ENCODE peak calls at places on chromosomes 2 and 18, in five cellular contexts. E, A, D, Q and U are unnamed samples.

GRCh38 chr2:156322681-156323211 is 9.8 kb downstream of the NR4A2 start:
- DNase-seq in Q (no peak), A (no peak), D (no peak), E (no peak), U (no peak)

GRCh38 chr2:79799744-79800143 is 286.9 kb downstream of the CTNNA2 start:
- DNase-seq in A (no peak), Q (no peak), D (no peak), E (no peak), U (no peak)

GRCh38 chr2:177633910-177634294 is 241.3 kb downstream of the AGPS start:
- DNase-seq in A (no peak), D (no peak), Q (no peak), E (no peak), U (no peak)

GRCh38 chr2:20148841-20149702 is 75.9 kb downstream of the SDC1 start:
- DNase-seq in A (no peak), E (no peak), Q (no peak), D (no peak), U (no peak)

GRCh38 chr2:83782122-83782521 is 677.0 kb downstream of the SUCLG1 start:
- DNase-seq in A (no peak), D (no peak), Q (no peak), E (no peak), U (no peak)

GRCh38 chr2:42217307-42217706 is 48.2 kb downstream of the EML4 start:
- DNase-seq in Q (no peak), E (no peak), D (no peak), A (no peak), U (no peak)

GRCh38 chr2:105842555-105842954 is 97.8 kb downstream of the NCK2 start:
- DNase-seq in A (peak; percentile 47), E (no peak), Q (no peak), D (no peak), U (no peak)

GRCh38 chr2:239498981-239499633 is 98.3 kb upstream of the HDAC4 start:
- DNase-seq in E (no peak), Q (no peak), A (no peak), D (peak; percentile 89), U (peak; percentile 76)

GRCh38 chr2:113977060-113977659 is 87.3 kb downstream of the ACTR3 start:
- DNase-seq in Q (no peak), D (no peak), E (no peak), A (no peak), U (no peak)

GRCh38 chr18:5431836-5432575 is 111.8 kb downstream of the EPB41L3 start:
- DNase-seq in D (no peak), E (no peak), Q (no peak), A (no peak), U (no peak)

GRCh38 chr2:202376460-202377307 is 557 bp downstream of the BMPR2 start:
- DNase-seq in A (peak; percentile 51), Q (no peak), E (no peak), D (peak; percentile 72), U (peak; percentile 28)

GRCh38 chr2:42216712-42217111 is 47.6 kb downstream of the EML4 start:
- DNase-seq in E (no peak), D (no peak), A (no peak), Q (no peak), U (no peak)

GRCh38 chr2:42101641-42102605 is 54.1 kb downstream of the PKDCC start:
- DNase-seq in Q (no peak), A (no peak), D (peak; percentile 81), E (peak; percentile 67), U (peak; percentile 33)

GRCh38 chr18:3985664-3986063 is 469.4 kb downstream of the DLGAP1 start:
- DNase-seq in D (no peak), E (no peak), Q (no peak), A (no peak), U (no peak)

GRCh38 chr2:45287040-45287439 is 277.8 kb upstream of the SIX2 start:
- DNase-seq in Q (no peak), A (no peak), E (no peak), D (no peak), U (no peak)

GRCh38 chr2:215900865-215901264 is 112.5 kb downstream of the MREG start:
- DNase-seq in D (no peak), Q (no peak), E (no peak), A (no peak), U (no peak)

GRCh38 chr2:232876071-232876977 is 6.3 kb downstream of the SNORC start:
- DNase-seq in D (peak; percentile 40), A (no peak), E (peak; percentile 44), Q (peak; percentile 47), U (no peak)

GRCh38 chr2:71670430-71670795 is 217.1 kb downstream of the DYSF start:
- DNase-seq in Q (no peak), E (no peak), A (no peak), D (no peak), U (no peak)

GRCh38 chr2:8821276-8822217 is 15.9 kb downstream of the KIDINS220 start:
- DNase-seq in E (no peak), A (no peak), Q (no peak), D (peak; percentile 49), U (peak; percentile 38)

GRCh38 chr2:222851956-222852617 is 8.7 kb upstream of the ACSL3 start:
- DNase-seq in Q (no peak), A (no peak), E (no peak), D (no peak), U (no peak)

GRCh38 chr2:221350621-221351020 is 221.5 kb downstream of the EPHA4 start:
- DNase-seq in D (no peak), E (no peak), Q (no peak), A (no peak), U (no peak)

GRCh38 chr18:29169599-29169998 is 992.7 kb upstream of the CDH2 start:
- DNase-seq in A (no peak), Q (no peak), E (no peak), D (no peak), U (no peak)

GRCh38 chr18:29164020-29164706 is 987.2 kb upstream of the CDH2 start:
- DNase-seq in E (no peak), D (no peak), Q (peak; percentile 37), A (no peak), U (no peak)

GRCh38 chr18:29161429-29161828 is 984.5 kb upstream of the CDH2 start:
- DNase-seq in D (no peak), E (no peak), Q (no peak), A (no peak), U (no peak)

GRCh38 chr18:29163596-29163995 is 986.7 kb upstream of the CDH2 start:
- DNase-seq in Q (no peak), D (no peak), E (no peak), A (no peak), U (no peak)

GRCh38 chr18:29164993-29165599 is 988.2 kb upstream of the CDH2 start:
- DNase-seq in D (no peak), E (no peak), A (no peak), Q (peak; percentile 19), U (no peak)
- TF ChIP-seq EP300 in D (no peak), E (no peak), A (no peak), Q (peak; percentile 45), U (no peak)

GRCh38 chr18:52888014-52888413 is 548.0 kb downstream of the DCC start:
- DNase-seq in Q (no peak), D (no peak), A (no peak), E (no peak), U (no peak)
- TF ChIP-seq EP300 in Q (no peak), D (no peak), A (no peak), E (no peak), U (no peak)

GRCh38 chr2:55986700-55987440 is 63.3 kb upstream of the EFEMP1 start:
- DNase-seq in Q (no peak), A (no peak), D (no peak), E (no peak), U (no peak)

GRCh38 chr2:55989405-55989804 is 65.8 kb upstream of the EFEMP1 start:
- DNase-seq in E (no peak), Q (no peak), A (no peak), D (no peak), U (no peak)

GRCh38 chr2:55993685-55994084 is 70.1 kb upstream of the EFEMP1 start:
- DNase-seq in D (no peak), Q (no peak), A (no peak), E (no peak), U (no peak)

GRCh38 chr2:55995206-55995605 is 71.6 kb upstream of the EFEMP1 start:
- DNase-seq in D (no peak), E (no peak), A (no peak), Q (no peak), U (no peak)

DNA sequence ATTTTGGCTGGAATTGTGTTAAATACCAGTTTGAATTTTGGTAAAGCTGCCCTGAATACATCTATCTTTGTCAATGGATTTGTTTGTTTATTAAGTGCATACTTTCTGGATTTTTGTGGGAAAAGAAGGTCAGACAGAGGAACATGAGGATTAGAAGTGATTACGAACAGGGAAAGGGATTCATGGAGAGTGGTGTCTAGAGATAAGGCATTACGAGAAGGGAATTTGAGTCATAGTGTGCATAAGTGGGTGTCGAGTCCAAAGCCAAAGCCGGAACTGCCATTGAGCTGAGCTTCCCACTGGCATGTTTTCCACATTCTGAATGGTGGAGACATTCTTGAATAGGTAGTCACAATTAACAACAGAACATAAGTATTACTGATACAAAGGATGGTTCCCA is 68.9 kb upstream of the EFEMP1 start:
- DNase-seq in Q (peak; percentile 30), E (no peak), D (no peak), A (no peak), U (no peak)
- TF ChIP-seq EP300 in Q (peak; percentile 92), E (no peak), D (no peak), A (no peak), U (no peak)

DNA sequence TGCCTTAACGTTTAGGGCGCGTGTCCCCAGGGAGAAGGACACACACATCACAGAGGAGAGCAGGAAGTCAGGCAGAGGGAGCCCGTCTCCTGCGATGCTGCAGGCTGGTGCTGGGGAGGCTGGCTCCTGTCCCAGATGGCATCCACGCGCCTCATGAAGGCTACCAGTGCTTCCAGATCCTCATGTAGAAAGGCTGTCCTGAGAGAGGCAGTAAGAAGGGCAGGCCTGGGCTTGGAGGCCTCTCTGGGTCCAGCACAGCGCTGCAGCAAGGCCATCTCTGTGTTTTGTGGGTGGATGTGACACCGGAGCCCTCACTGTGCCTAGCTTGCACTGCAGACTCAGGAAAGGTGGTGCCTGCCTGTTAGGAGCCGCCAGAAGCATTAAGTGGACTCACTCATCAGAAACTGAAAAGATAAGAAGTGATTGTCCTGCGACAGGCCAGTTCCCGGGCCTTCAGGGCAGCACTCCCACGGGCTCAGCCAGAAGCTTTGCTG is 62.7 kb downstream of the FAM168B start:
- DNase-seq in D (no peak), Q (no peak), A (no peak), E (no peak), U (no peak)
- TF ChIP-seq EP300 in D (no peak), Q (no peak), A (no peak), E (no peak), U (no peak)

DNA sequence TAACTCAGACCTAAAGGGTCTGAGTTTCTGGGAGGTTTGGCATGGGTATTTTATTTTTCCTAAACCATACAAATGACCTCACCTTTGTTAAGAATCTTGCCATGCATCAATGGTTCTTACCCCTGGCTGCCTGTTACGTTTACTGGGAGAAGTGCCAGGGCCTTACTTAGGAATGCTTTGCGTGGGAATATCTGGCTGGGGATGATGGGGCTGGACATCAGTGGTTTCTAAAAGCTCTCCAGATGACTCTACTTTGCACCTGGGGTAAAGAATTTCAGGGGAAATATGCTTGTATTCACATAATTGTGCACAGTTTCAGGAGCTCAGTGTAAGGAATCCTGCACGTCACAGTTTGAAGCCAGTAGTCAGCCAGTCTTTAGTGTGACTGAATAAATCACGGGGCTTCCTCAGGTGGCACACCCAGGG is 18.2 kb upstream of the DAW1 start:
- DNase-seq in D (no peak), E (no peak), A (no peak), Q (no peak), U (no peak)
- TF ChIP-seq EP300 in D (no peak), E (no peak), A (no peak), Q (no peak), U (no peak)